ENCODE peak calls at places on chromosomes 3 and 15, in four cellular contexts. X is CD4-positive, CD25-positive, alpha-beta regulatory T cell; M is NCI-H1105; S is GF-D8. K is an unnamed sample.

GRCh38 chr3:126197854-126198584 is 17.6 kb upstream of the ALDH1L1 start:
- DNase-seq in X (peak), M (peak), S (no peak), K (peak)

GRCh38 chr3:120137548-120137947 is 43.3 kb upstream of the GSK3B start:
- DNase-seq in X (no peak), M (no peak), S (no peak), K (no peak)

GRCh38 chr15:69482686-69483256 is 30.2 kb downstream of the RPLP1 start:
- DNase-seq in X (no peak), M (no peak), S (no peak), K (no peak)

GRCh38 chr3:105611304-105612192 is 244.8 kb downstream of the ALCAM start:
- DNase-seq in X (no peak), M (no peak), S (no peak), K (no peak)

GRCh38 chr15:39584662-39585393 is 3.9 kb downstream of the THBS1 start:
- DNase-seq in X (no peak), M (no peak), S (no peak), K (no peak)

GRCh38 chr15:49902791-49903481 is 216.1 kb downstream of the ATP8B4 start:
- DNase-seq in X (no peak), M (no peak), S (no peak), K (no peak)

GRCh38 chr15:36024066-36024465 is 478.1 kb upstream of the DPH6 start:
- DNase-seq in X (no peak), M (no peak), S (no peak), K (no peak)

GRCh38 chr3:42815826-42816225 is 6.6 kb downstream of the ACKR2 start:
- DNase-seq in X (no peak), M (no peak), S (no peak), K (no peak)

GRCh38 chr3:151439652-151440125 is 21.2 kb downstream of the IGSF10 start:
- DNase-seq in X (peak), M (peak), S (no peak), K (peak)

GRCh38 chr15:86021281-86022264 is 58.1 kb upstream of the AGBL1 start:
- DNase-seq in X (no peak), M (no peak), S (no peak), K (no peak)

GRCh38 chr3:142976621-142977398 is 13.3 kb upstream of the PAQR9 start:
- DNase-seq in X (no peak), M (no peak), S (no peak), K (no peak)

GRCh38 chr15:92951800-92952199 is 51.7 kb downstream of the CHD2 start:
- DNase-seq in X (no peak), M (no peak), S (no peak), K (no peak)

GRCh38 chr3:194328080-194328571 is 23.0 kb downstream of the CPN2 start:
- DNase-seq in X (no peak), M (no peak), S (no peak), K (peak)

GRCh38 chr15:100878601-100879000 is 1.0 kb upstream of the ALDH1A3 start:
- DNase-seq in X (no peak), M (no peak), S (no peak), K (no peak)

GRCh38 chr3:134904796-134905646 is 110.0 kb downstream of the EPHB1 start:
- DNase-seq in X (no peak), M (no peak), S (no peak), K (no peak)

GRCh38 chr3:54046677-54047214 is 75.6 kb upstream of the CACNA2D3 start:
- DNase-seq in X (no peak), M (no peak), S (no peak), K (no peak)

GRCh38 chr3:144105542-144105941 is 133.9 kb downstream of the DIPK2A start:
- DNase-seq in X (no peak), M (no peak), S (no peak), K (no peak)

GRCh38 chr15:25670025-25670554 is 193.0 kb downstream of the ATP10A start:
- DNase-seq in X (no peak), M (no peak), S (no peak), K (no peak)

K was measured in NAMALWA.